ENCODE peak calls at places on chromosomes 2 and 18, in four cellular contexts. V is K562, O is WTC11, Z is HepG2. M is an unnamed sample.

GRCh38 chr2:190551928-190552327 is 17.4 kb upstream of the NEMP2 start:
- DNase-seq in V (no peak), O (no peak), Z (no peak), M (no peak)

GRCh38 chr18:36187826-36188721 is 777 bp downstream of the MOCOS start:
- DNase-seq in V (peak; percentile 43), O (peak; percentile 50), Z (peak; percentile 52), M (peak; percentile 62)

GRCh38 chr2:10408649-10409579 is 39.2 kb downstream of the ODC1 start:
- DNase-seq in V (peak; percentile 90), O (peak; percentile 90), Z (peak; percentile 87), M (peak; percentile 92)

GRCh38 chr2:137107925-137108324 is 342.6 kb downstream of the THSD7B start:
- DNase-seq in V (no peak), O (no peak), Z (no peak), M (no peak)

GRCh38 chr2:81077396-81077795 is 772.8 kb upstream of the LRRTM1 start:
- DNase-seq in V (no peak), O (peak; percentile 12), Z (no peak), M (no peak)

GRCh38 chr18:62637807-62638687 is 77.3 kb upstream of the PHLPP1 start:
- DNase-seq in V (peak; percentile 70), O (peak; percentile 78), Z (peak; percentile 28), M (peak; percentile 59)

GRCh38 chr2:233448220-233448559 is 93.9 kb downstream of the DGKD start:
- DNase-seq in V (no peak), O (peak; percentile 42), Z (peak; percentile 27), M (peak; percentile 29)

GRCh38 chr18:69636529-69637301 is 236.0 kb downstream of the DOK6 start:
- DNase-seq in V (no peak), O (peak; percentile 56), Z (peak; percentile 6), M (no peak)

GRCh38 chr2:73979686-73980085 is 5.0 kb upstream of the TET3 start:
- DNase-seq in V (no peak), O (no peak), Z (peak; percentile 35), M (no peak)

GRCh38 chr2:237964578-237965404 is 2.0 kb upstream of the UBE2F start:
- DNase-seq in V (peak; percentile 91), O (no peak), Z (no peak), M (no peak)

GRCh38 chr2:176079851-176080539 is 3.8 kb downstream of the EVX2 start:
- DNase-seq in V (peak; percentile 93), O (peak; percentile 90), Z (no peak), M (peak; percentile 87)

GRCh38 chr2:101753207-101753616 is 55.7 kb downstream of the MAP4K4 start:
- DNase-seq in V (no peak), O (no peak), Z (peak; percentile 71), M (no peak)

GRCh38 chr2:10249798-10250197 is 52.9 kb upstream of the HPCAL1 start:
- DNase-seq in V (no peak), O (no peak), Z (no peak), M (no peak)

GRCh38 chr2:217277646-217278048 is 417.8 kb upstream of the TNP1 start:
- DNase-seq in V (no peak), O (no peak), Z (peak; percentile 11), M (no peak)

GRCh38 chr2:68809324-68810240 is 61.6 kb downstream of the BMP10 start:
- DNase-seq in V (no peak), O (no peak), Z (no peak), M (no peak)

GRCh38 chr18:57433492-57434176 is 1.5 kb upstream of the ONECUT2 start:
- DNase-seq in V (no peak), O (no peak), Z (no peak), M (no peak)

GRCh38 chr2:181106229-181106628 is 125.8 kb downstream of the UBE2E3 start:
- DNase-seq in V (no peak), O (no peak), Z (no peak), M (no peak)

GRCh38 chr2:21820271-21820670 is 696.5 kb downstream of the TDRD15 start:
- DNase-seq in V (no peak), O (no peak), Z (no peak), M (no peak)

GRCh38 chr18:58580078-58580477 is 48.8 kb downstream of the ALPK2 start:
- DNase-seq in V (no peak), O (no peak), Z (no peak), M (no peak)
- TF ChIP-seq ELF4 in V (no peak), O (no peak), Z (no peak), M (no peak)

GRCh38 chr2:193738892-193739291 is 1544.2 kb upstream of the TMEFF2 start:
- DNase-seq in V (no peak), O (no peak), Z (no peak), M (no peak)
- TF ChIP-seq SP1 in V (no peak), O (no peak), Z (no peak), M (no peak)

GRCh38 chr2:12131975-12132374 is 385.5 kb downstream of the LPIN1 start:
- DNase-seq in V (no peak), O (no peak), Z (no peak), M (no peak)
- TF ChIP-seq ELF4 in V (no peak), O (no peak), Z (no peak), M (no peak)

GRCh38 chr18:73901151-73901550 is 246.5 kb downstream of the FBXO15 start:
- DNase-seq in V (no peak), O (no peak), Z (no peak), M (no peak)
- TF ChIP-seq SP1 in V (no peak), O (no peak), Z (no peak), M (no peak)

GRCh38 chr2:44290271-44290670 is 15.0 kb downstream of the SLC3A1 start:
- DNase-seq in V (no peak), O (no peak), Z (no peak), M (no peak)

GRCh38 chr2:44295113-44295512 is 19.8 kb downstream of the SLC3A1 start:
- DNase-seq in V (no peak), O (no peak), Z (peak; percentile 43), M (no peak)

GRCh38 chr2:44295636-44296359 is 20.5 kb downstream of the SLC3A1 start:
- DNase-seq in V (no peak), O (peak; percentile 49), Z (peak; percentile 40), M (no peak)

GRCh38 chr2:44286884-44287638 is 11.8 kb downstream of the SLC3A1 start:
- DNase-seq in V (no peak), O (no peak), Z (no peak), M (no peak)

DNA sequence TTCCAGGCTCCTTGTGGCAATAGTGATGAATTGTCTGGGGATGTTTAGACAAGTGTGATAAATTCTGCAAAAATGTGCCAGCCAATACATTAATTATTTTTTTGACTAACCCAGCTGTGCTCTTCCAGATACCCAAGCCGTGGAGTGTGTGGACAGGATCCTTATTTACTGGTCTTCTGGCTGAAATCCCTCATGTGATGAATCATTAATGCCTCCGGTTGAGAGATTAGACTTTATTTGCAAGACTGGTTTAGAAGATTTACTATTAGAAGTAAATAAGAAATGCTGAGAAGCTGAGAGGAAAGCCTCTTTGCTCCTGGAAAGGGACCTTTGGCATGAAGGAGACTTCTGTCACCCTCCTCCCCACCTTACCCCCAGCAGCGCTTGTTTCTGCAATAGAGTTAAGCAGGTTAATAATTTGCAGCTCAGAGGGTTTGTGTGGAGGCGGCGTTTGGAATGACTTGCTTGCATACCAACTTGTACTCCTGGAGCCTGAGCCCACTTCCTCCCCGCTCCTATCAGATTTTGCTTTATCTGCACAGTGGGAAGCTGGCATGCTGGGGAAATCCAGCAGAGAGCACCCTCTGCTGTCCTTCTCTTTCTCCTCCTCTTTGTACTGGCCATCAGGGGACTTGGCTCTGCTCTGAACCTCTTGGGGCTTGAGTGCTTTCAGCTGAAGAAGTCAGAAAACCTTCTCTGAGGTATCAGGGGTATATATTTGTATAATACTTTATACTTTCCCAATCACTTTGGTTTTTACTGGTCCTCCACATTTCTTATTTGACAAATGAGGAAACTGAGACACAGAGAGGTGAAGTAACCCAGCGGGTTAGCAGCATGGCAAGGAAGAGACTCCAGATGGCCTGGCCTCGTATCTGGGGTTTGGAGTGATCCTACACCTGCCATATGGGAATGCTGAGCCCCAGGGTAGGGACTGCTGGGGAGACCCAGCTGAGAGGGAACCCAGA is 16.3 kb downstream of the SLC3A1 start:
- DNase-seq in V (peak; percentile 28), O (peak; percentile 29), Z (peak; percentile 95), M (peak; percentile 40)
- TF ChIP-seq ELF4 in V (no peak), O (no peak), Z (no peak), M (no peak)

GRCh38 chr2:189526241-189526640 is 54.3 kb downstream of the SLC40A1 start:
- DNase-seq in V (no peak), O (no peak), Z (no peak), M (no peak)

GRCh38 chr2:189528617-189529016 is 52.0 kb downstream of the SLC40A1 start:
- DNase-seq in V (no peak), O (no peak), Z (no peak), M (no peak)

GRCh38 chr2:189526936-189527654 is 53.5 kb downstream of the SLC40A1 start:
- DNase-seq in V (no peak), O (no peak), Z (no peak), M (no peak)

GRCh38 chr2:189524746-189525145 is 55.8 kb downstream of the SLC40A1 start:
- DNase-seq in V (no peak), O (no peak), Z (no peak), M (no peak)

GRCh38 chr2:189527812-189528591 is 52.6 kb downstream of the SLC40A1 start:
- DNase-seq in V (no peak), O (no peak), Z (no peak), M (no peak)
- TF ChIP-seq SP1 in V (no peak), O (no peak), Z (no peak), M (no peak)

GRCh38 chr2:231709981-231710750 is 1.8 kb downstream of the PTMA start:
- DNase-seq in V (peak; percentile 91), O (peak; percentile 76), Z (peak; percentile 78), M (peak; percentile 73)

GRCh38 chr2:231709636-231709980 is 1.3 kb downstream of the PTMA start:
- DNase-seq in V (peak; percentile 17), O (no peak), Z (no peak), M (no peak)

GRCh38 chr2:231713738-231714638 is 5.7 kb downstream of the PTMA start:
- DNase-seq in V (peak; percentile 71), O (peak; percentile 90), Z (peak; percentile 90), M (peak; percentile 77)

GRCh38 chr2:231710751-231711676 is 2.7 kb downstream of the PTMA start:
- DNase-seq in V (no peak), O (no peak), Z (no peak), M (no peak)

DNA sequence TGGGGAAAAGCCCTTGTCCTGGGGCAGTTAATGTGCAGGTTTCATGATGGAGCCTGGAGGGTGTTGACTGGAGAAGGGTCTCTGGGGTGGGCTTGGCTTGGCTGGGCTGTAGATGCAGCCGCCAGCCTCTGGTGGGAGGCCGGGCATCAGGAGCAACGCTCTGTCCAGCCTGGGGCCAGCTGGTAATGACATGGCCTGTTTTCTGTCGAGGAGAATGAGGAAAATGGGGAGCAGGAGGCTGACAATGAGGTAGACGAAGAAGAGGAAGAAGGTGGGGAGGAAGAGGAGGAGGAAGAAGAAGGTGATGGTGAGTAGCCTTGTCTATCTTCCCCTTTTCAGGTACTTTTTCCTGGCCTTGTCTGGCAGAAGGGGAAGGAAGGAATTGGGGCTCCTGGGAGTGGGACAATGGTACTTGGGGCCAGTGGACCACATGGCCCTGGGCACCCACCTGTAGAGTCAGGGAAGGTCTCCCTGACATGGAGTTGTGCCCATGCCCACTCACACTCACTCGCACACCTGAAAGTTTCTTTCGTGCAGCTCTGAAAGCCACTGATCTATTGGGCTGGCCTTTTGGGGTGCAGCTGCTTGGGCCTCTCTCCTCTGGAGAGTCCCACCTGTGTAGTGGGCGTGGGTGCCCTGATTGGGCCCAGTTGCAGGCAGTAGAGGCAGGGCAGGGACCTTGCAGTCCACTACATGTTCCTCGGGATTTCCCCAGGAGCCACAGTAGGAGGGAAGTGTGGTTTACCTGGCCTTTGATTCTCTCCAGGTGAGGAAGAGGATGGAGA is 3.5 kb downstream of the PTMA start:
- DNase-seq in V (no peak), O (no peak), Z (no peak), M (no peak)
- TF ChIP-seq ELF4 in V (no peak), O (no peak), Z (no peak), M (no peak)

M was measured in HEK293T.